ENCODE peak calls at places on chromosomes 7 and 10, in seven cellular contexts. V is MCF 10A; S is stomach; O is stimulated activated CD4-positive, alpha-beta T cell treated with anti-CD3 and anti-CD28 coated beads, Interleukin-1b, Interleukin-23, amount 100 ng/mL, for 48 hours; H is nucleus accumbens; M is EL; D is WTC11. C is an unnamed sample.
A peak's percentile ranks its signal among the peaks of the same experiment; 100 is the strongest.

GRCh38 chr10:93106631-93107072 is 33.0 kb downstream of the CYP26A1 start:
- DNase-seq in H (no peak), S (no peak), O (no peak), V (no peak), D (no peak), M (peak; percentile 29), C (no peak)

GRCh38 chr7:69564454-69565417 is 33.5 kb upstream of the AUTS2 start:
- DNase-seq in D (no peak), V (no peak), M (no peak), S (no peak), H (peak; percentile 53), O (no peak), C (no peak)

GRCh38 chr10:102230264-102230860 is 4.3 kb downstream of the ELOVL3 start:
- DNase-seq in H (no peak), D (peak; percentile 85), S (peak; percentile 60), O (peak; percentile 56), M (peak; percentile 77), V (peak; percentile 83), C (peak; percentile 52)

GRCh38 chr10:51389415-51390342 is 309.7 kb downstream of the CSTF2T start:
- DNase-seq in D (peak; percentile 75), M (peak; percentile 97), S (peak; percentile 46), V (peak; percentile 64), H (no peak), O (peak; percentile 35), C (peak; percentile 68)

GRCh38 chr7:78578701-78579100 is 780.1 kb downstream of the PHTF2 start:
- DNase-seq in S (no peak), O (no peak), V (no peak), D (peak; percentile 36), M (no peak), H (no peak), C (no peak)

GRCh38 chr7:82616059-82616723 is 172.6 kb upstream of the CACNA2D1 start:
- DNase-seq in O (no peak), D (no peak), H (no peak), S (no peak), V (no peak), M (no peak), C (no peak)

GRCh38 chr10:98257961-98258360 is 10.0 kb downstream of the LOXL4 start:
- DNase-seq in S (no peak), M (no peak), O (no peak), H (no peak), D (no peak), V (no peak), C (no peak)

GRCh38 chr7:31758770-31759169 is 71.8 kb downstream of the PPP1R17 start:
- DNase-seq in O (no peak), S (no peak), H (no peak), D (no peak), V (no peak), M (no peak), C (no peak)

GRCh38 chr7:90660100-90660499 is 64.0 kb downstream of the CDK14 start:
- DNase-seq in D (no peak), M (no peak), H (no peak), S (no peak), O (no peak), V (no peak), C (no peak)

GRCh38 chr10:71260622-71261325 is 48.4 kb downstream of the UNC5B start:
- DNase-seq in O (no peak), V (peak; percentile 93), D (peak; percentile 52), H (peak; percentile 20), M (peak; percentile 84), S (no peak), C (peak; percentile 38)

GRCh38 chr10:73997479-73997805 is 474 bp upstream of the VCL start:
- DNase-seq in D (no peak), H (no peak), S (no peak), V (no peak), O (no peak), M (no peak), C (no peak)

GRCh38 chr10:63343476-63343875 is 122.3 kb downstream of the JMJD1C start:
- DNase-seq in H (no peak), M (peak; percentile 23), O (no peak), V (no peak), D (no peak), S (no peak), C (peak; percentile 8)

GRCh38 chr10:107741976-107742375 is 577.5 kb upstream of the SORCS1 start:
- DNase-seq in M (no peak), S (no peak), O (no peak), V (no peak), D (no peak), H (no peak), C (peak; percentile 20)

GRCh38 chr7:81161459-81162075 is 242.7 kb upstream of the SEMA3C start:
- DNase-seq in M (peak; percentile 84), S (no peak), H (no peak), D (no peak), O (no peak), V (peak; percentile 96), C (no peak)

GRCh38 chr10:49539320-49539885 is 482 bp upstream of the ERCC6 start:
- DNase-seq in M (peak; percentile 61), O (no peak), H (no peak), S (peak; percentile 50), V (peak; percentile 64), D (peak; percentile 15), C (peak; percentile 85)

GRCh38 chr7:16271990-16272665 is 149.2 kb downstream of the CRPPA start:
- DNase-seq in D (no peak), V (no peak), H (no peak), M (peak; percentile 15), O (no peak), S (no peak), C (no peak)

GRCh38 chr7:112938895-112939588 is 147.6 kb downstream of the GPR85 start:
- DNase-seq in S (no peak), V (peak; percentile 24), H (peak; percentile 49), O (peak; percentile 22), D (peak; percentile 70), M (peak; percentile 56), C (peak; percentile 39)

GRCh38 chr7:8282162-8282561 is 20.2 kb upstream of the ICA1 start:
- DNase-seq in V (no peak), D (no peak), H (no peak), O (no peak), S (no peak), M (no peak), C (no peak)

GRCh38 chr7:151940048-151940845 is 16.0 kb upstream of the GALNTL5 start:
- DNase-seq in D (no peak), H (no peak), V (peak; percentile 90), M (peak; percentile 80), O (no peak), S (no peak), C (no peak)

GRCh38 chr7:158581440-158582088 is 6.1 kb downstream of the PTPRN2 start:
- DNase-seq in M (no peak), D (no peak), H (no peak), S (peak; percentile 76), V (no peak), O (no peak), C (no peak)

GRCh38 chr10:29514306-29514705 is 120.5 kb downstream of the SVIL start:
- DNase-seq in O (no peak), H (no peak), M (no peak), D (no peak), V (no peak), S (no peak), C (no peak)